ENCODE peak calls at places on chromosomes 4 and X, in nine cellular contexts. L is activated CD4-positive, alpha-beta T cell treated with anti-CD3 and anti-CD28 coated beads, Interleukin-2, amount 50 U/mL, for 24 hours; X is AG04450; G is GM10248; I is heart left ventricle; Q is endothelial cell; J is spleen; S is GM04504; M is suprapubic skin. E is an unnamed sample.

GRCh38 chr4:39043058-39043696 is 11.0 kb upstream of the TMEM156 start:
- DNase-seq in Q (no peak), J (no peak), I (no peak), L (no peak), X (no peak), M (no peak), S (no peak), G (no peak), E (no peak)

GRCh38 chrX:53440631-53441517 is 6.7 kb upstream of the HSD17B10 start:
- DNase-seq in G (no peak), I (peak), L (no peak), M (peak), Q (peak), X (no peak), J (peak), S (no peak), E (no peak)

GRCh38 chr4:8351931-8352367 is 82.4 kb downstream of the HTRA3 start:
- DNase-seq in X (peak), J (no peak), G (no peak), M (peak), L (no peak), S (no peak), Q (no peak), I (no peak), E (no peak)

GRCh38 chrX:10360121-10360520 is 203.3 kb downstream of the CLCN4 start:
- DNase-seq in I (no peak), Q (no peak), M (no peak), J (no peak), G (no peak), L (no peak), X (no peak), S (no peak), E (no peak)

GRCh38 chr4:113945906-113946305 is 33.5 kb downstream of the ARSJ start:
- DNase-seq in X (no peak), L (no peak), S (no peak), J (no peak), I (no peak), M (no peak), G (no peak), Q (no peak), E (no peak)

GRCh38 chr4:53592128-53592527 is 842 bp upstream of the LNX1 start:
- DNase-seq in M (no peak), G (no peak), X (no peak), L (no peak), S (no peak), I (no peak), J (no peak), Q (peak), E (no peak)

GRCh38 chr4:54097152-54097551 is 2.8 kb upstream of the GSX2 start:
- DNase-seq in M (no peak), G (no peak), S (no peak), L (no peak), Q (no peak), J (no peak), X (no peak), I (no peak), E (no peak)

GRCh38 chr4:123776267-123776666 is 379.7 kb downstream of the SPRY1 start:
- DNase-seq in S (no peak), I (no peak), X (no peak), J (no peak), G (peak), L (no peak), M (no peak), Q (no peak), E (no peak)

GRCh38 chrX:47577424-47577823 is 4.8 kb upstream of the TIMP1 start:
- DNase-seq in S (no peak), L (no peak), X (no peak), J (no peak), G (peak), I (no peak), M (no peak), Q (no peak), E (no peak)

GRCh38 chrX:48737940-48738339 is 23.6 kb upstream of the GLOD5 start:
- DNase-seq in G (no peak), J (no peak), X (no peak), M (no peak), L (no peak), Q (no peak), S (no peak), I (no peak), E (no peak)

E was measured in neuronal stem cell.